ENCODE peak calls at places on chromosomes 2 and 18, in eight cellular contexts. A is IMR-90, F is breast epithelium, C is fibroblast of the aortic adventitia, L is CD14-positive monocyte, E is OCI-LY7, P is PC-3, S is bronchial epithelial cell. B is an unnamed sample.

GRCh38 chr2:224257176-224257575 is 144.7 kb downstream of the FAM124B start:
- DNase-seq in A (peak), F (no peak), C (no peak), L (no peak), E (no peak), P (no peak), S (no peak), B (no peak)

GRCh38 chr2:147331790-147332419 is 512.9 kb upstream of the ACVR2A start:
- DNase-seq in A (no peak), F (no peak), C (peak), L (no peak), E (peak), P (peak), S (peak), B (peak)

GRCh38 chr2:142946941-142947340 is 69.5 kb downstream of the KYNU start:
- DNase-seq in A (peak), F (no peak), C (no peak), L (no peak), E (no peak), P (peak), S (peak), B (no peak)

GRCh38 chr2:56540901-56541300 is 357.1 kb downstream of the CCDC85A start:
- DNase-seq in A (no peak), F (no peak), C (peak), L (no peak), E (no peak), P (no peak), S (no peak), B (no peak)

GRCh38 chr2:80303825-80304521 is 579 bp downstream of the LRRTM1 start:
- DNase-seq in A (no peak), F (no peak), C (no peak), L (no peak), E (no peak), P (no peak), S (no peak), B (peak)

GRCh38 chr18:77905449-77906055 is 655.9 kb downstream of the GALR1 start:
- DNase-seq in A (no peak), F (no peak), C (no peak), L (no peak), E (no peak), P (no peak), S (no peak), B (no peak)

GRCh38 chr18:34866739-34867138 is 156.6 kb downstream of the DTNA start:
- DNase-seq in A (peak), F (no peak), C (peak), L (no peak), E (no peak), P (no peak), S (no peak), B (no peak)

GRCh38 chr18:62976227-62976626 is 260.9 kb downstream of the PHLPP1 start:
- DNase-seq in A (no peak), F (no peak), C (no peak), L (no peak), E (no peak), P (peak), S (peak), B (no peak)

GRCh38 chr2:73985318-73986084 is 791 bp downstream of the TET3 start:
- DNase-seq in A (no peak), F (no peak), C (no peak), L (peak), E (peak), P (peak), S (no peak), B (peak)

GRCh38 chr2:98383166-98383565 is 36.9 kb downstream of the CNGA3 start:
- DNase-seq in A (no peak), F (no peak), C (no peak), L (no peak), E (no peak), P (no peak), S (no peak), B (no peak)

GRCh38 chr18:37422116-37422515 is 143.5 kb downstream of the CELF4 start:
- DNase-seq in A (no peak), F (no peak), C (no peak), L (no peak), E (no peak), P (no peak), S (no peak), B (no peak)

GRCh38 chr2:117815946-117816345 is 1.5 kb downstream of the DDX18 start:
- DNase-seq in A (peak), F (no peak), C (peak), L (no peak), E (no peak), P (no peak), S (no peak), B (no peak)

GRCh38 chr2:7357993-7358392 is 440.8 kb downstream of the RNF144A start:
- DNase-seq in A (no peak), F (no peak), C (no peak), L (no peak), E (no peak), P (no peak), S (no peak), B (no peak)

GRCh38 chr2:173986805-173987204 is 21.6 kb upstream of the SP3 start:
- DNase-seq in A (peak), F (no peak), C (no peak), L (no peak), E (no peak), P (no peak), S (no peak), B (no peak)

GRCh38 chr2:104923665-104924064 is 69.8 kb downstream of the POU3F3 start:
- DNase-seq in A (no peak), F (no peak), C (no peak), L (no peak), E (peak), P (peak), S (no peak), B (no peak)

GRCh38 chr18:50401888-50402287 is 27.0 kb downstream of the SKA1 start:
- DNase-seq in A (peak), F (peak), C (peak), L (no peak), E (no peak), P (peak), S (peak), B (peak)

GRCh38 chr2:218995972-218996644 is 2.9 kb upstream of the CRYBA2 start:
- DNase-seq in A (peak), F (peak), C (peak), L (peak), E (peak), P (peak), S (peak), B (peak)

GRCh38 chr2:216576611-216577010 is 56.6 kb upstream of the IGFBP2 start:
- DNase-seq in A (no peak), F (no peak), C (no peak), L (no peak), E (no peak), P (no peak), S (no peak), B (no peak)

GRCh38 chr18:73514449-73514848 is 633.2 kb downstream of the FBXO15 start:
- DNase-seq in A (no peak), F (no peak), C (no peak), L (no peak), E (no peak), P (no peak), S (no peak), B (no peak)

GRCh38 chr2:69149631-69150215 is 136.7 kb downstream of the ANTXR1 start:
- DNase-seq in A (peak), F (no peak), C (peak), L (no peak), E (no peak), P (no peak), S (no peak), B (no peak)

GRCh38 chr2:136134126-136134525 is 16.2 kb upstream of the CXCR4 start:
- DNase-seq in A (no peak), F (no peak), C (no peak), L (no peak), E (peak), P (no peak), S (no peak), B (peak)

GRCh38 chr2:36753706-36754221 is 57.3 kb downstream of the VIT start:
- DNase-seq in A (no peak), F (no peak), C (no peak), L (no peak), E (no peak), P (no peak), S (peak), B (no peak)

GRCh38 chr2:72325592-72326422 is 178.1 kb upstream of the CYP26B1 start:
- DNase-seq in A (peak), F (no peak), C (no peak), L (no peak), E (peak), P (peak), S (peak), B (peak)

GRCh38 chr2:196105956-196106355 is 37.3 kb upstream of the DNAH7 start:
- DNase-seq in A (no peak), F (no peak), C (no peak), L (no peak), E (no peak), P (no peak), S (no peak), B (no peak)

GRCh38 chr2:120914839-120915521 is 179.3 kb downstream of the GLI2 start:
- DNase-seq in A (peak), F (no peak), C (peak), L (no peak), E (no peak), P (peak), S (peak), B (no peak)

GRCh38 chr2:74502720-74503505 is 3.5 kb upstream of the LBX2 start:
- DNase-seq in A (peak), F (no peak), C (peak), L (peak), E (no peak), P (no peak), S (peak), B (peak)

GRCh38 chr2:200171761-200172482 is 134.6 kb upstream of the SPATS2L start:
- DNase-seq in A (peak), F (no peak), C (no peak), L (no peak), E (no peak), P (peak), S (peak), B (no peak)

GRCh38 chr2:25068193-25068592 is 26.3 kb downstream of the EFR3B start:
- DNase-seq in A (no peak), F (no peak), C (no peak), L (no peak), E (no peak), P (no peak), S (no peak), B (no peak)

GRCh38 chr2:236828820-236829219 is 256.9 kb upstream of the COPS8 start:
- DNase-seq in A (no peak), F (no peak), C (no peak), L (no peak), E (no peak), P (no peak), S (no peak), B (no peak)

GRCh38 chr2:27799646-27800010 is 28.1 kb downstream of the MRPL33 start:
- DNase-seq in A (no peak), F (no peak), C (no peak), L (no peak), E (no peak), P (peak), S (peak), B (no peak)

GRCh38 chr2:48482313-48482712 is 47.6 kb upstream of the STON1 start:
- DNase-seq in A (peak), F (no peak), C (peak), L (no peak), E (no peak), P (no peak), S (no peak), B (no peak)

GRCh38 chr18:2547477-2548087 is 23.7 kb downstream of the METTL4 start:
- DNase-seq in A (peak), F (no peak), C (peak), L (no peak), E (peak), P (peak), S (peak), B (peak)

DNA sequence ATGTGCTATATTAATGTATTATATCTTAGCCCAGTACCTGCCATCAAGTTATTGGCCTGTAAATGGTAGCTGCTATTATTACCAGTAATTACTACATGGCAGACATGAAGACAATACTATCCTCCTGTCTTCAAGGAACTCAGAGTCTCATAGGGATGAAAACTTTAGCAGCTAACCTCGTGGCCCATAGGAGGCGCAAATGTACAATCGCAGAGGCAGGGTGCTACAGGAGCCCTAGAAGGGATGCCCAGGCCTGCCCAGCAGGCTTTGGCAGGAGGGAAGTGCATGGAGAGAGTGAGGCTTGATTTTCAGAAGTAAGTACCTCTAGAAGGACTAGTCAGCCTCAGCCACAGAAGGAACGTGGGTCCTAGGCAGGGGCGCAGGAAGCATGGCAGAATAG is 44.7 kb upstream of the KIDINS220 start:
- DNase-seq in A (peak), F (no peak), C (peak), L (no peak), E (no peak), P (peak), S (peak), B (no peak)
- TF ChIP-seq CTCF in A (peak), F (no peak), C (peak), L (no peak), E (peak), P (peak), S (peak), B (no peak)

DNA sequence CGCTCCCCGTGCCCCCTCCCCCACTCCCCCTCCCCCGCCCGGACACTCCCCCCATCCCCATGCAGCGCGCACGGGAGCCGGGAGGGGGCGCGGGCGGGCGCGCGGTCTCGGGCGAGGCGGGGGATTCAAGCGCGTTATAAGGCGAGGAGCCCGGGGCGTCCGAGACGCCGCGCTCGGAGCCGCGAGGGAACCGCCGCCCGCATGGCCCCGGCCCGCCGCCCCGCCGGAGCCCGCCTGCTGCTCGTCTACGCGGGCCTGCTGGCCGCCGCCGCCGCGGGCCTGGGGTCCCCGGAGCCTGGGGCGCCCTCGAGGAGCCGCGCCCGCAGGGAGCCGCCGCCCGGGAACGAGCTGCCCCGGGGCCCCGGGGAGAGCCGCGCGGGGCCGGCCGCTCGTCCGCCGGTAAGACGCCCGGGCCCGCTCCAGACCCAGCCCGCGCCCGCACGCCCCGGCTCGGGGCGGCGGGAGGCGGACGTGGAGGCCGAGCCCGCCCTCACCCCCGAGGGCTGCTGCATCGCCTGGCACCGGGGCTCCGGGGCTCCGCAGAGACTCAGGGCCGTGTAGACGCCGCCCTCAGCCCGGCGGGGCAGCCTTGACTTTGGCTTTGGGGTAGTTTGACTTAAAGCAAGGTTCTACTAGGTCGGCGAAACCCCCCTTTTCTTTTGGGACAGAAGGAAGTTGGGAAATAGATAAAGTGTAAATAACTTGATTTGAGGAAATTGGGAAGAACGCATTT is at the start of gene ERFE:
- DNase-seq in A (peak), F (no peak), C (no peak), L (no peak), E (peak), P (peak), S (no peak), B (peak)
- TF ChIP-seq CTCF in A (peak), F (no peak), C (peak), L (peak), E (no peak), P (no peak), S (peak), B (peak)

DNA sequence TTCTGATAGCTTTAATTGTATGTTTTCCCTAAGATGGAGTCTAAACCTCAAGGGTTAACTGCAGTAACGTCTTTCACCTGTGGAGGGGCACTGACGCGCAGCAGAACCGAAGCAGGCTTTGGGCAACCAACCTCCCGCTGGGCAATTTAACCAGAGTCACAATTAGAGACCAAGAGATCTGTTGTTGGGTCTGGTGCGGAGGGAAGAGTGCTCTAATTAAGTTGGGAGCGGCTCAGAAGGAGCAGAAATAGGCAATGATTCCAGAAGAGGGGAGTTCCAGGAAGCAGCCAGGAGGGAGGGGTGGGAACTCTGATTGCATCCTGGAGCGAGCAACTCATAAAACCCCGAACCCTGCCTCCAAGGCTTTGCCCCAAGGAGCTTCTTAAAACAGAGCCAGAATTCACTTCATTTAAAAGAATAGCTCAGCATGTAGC is 245.8 kb downstream of the PAX3 start:
- DNase-seq in A (no peak), F (no peak), C (no peak), L (no peak), E (no peak), P (peak), S (no peak), B (no peak)
- TF ChIP-seq CTCF in A (no peak), F (no peak), C (no peak), L (no peak), E (peak), P (peak), S (peak), B (no peak)

GRCh38 chr18:48419268-48420022 is 10.3 kb upstream of the ZBTB7C start:
- DNase-seq in A (no peak), F (no peak), C (no peak), L (no peak), E (peak), P (no peak), S (peak), B (no peak)

GRCh38 chr18:48418000-48418399 is 8.8 kb upstream of the ZBTB7C start:
- DNase-seq in A (no peak), F (no peak), C (no peak), L (no peak), E (no peak), P (no peak), S (no peak), B (no peak)

GRCh38 chr18:48422947-48423378 is 13.8 kb upstream of the ZBTB7C start:
- DNase-seq in A (no peak), F (no peak), C (no peak), L (no peak), E (no peak), P (no peak), S (no peak), B (no peak)

GRCh38 chr18:48418409-48419267 is 9.5 kb upstream of the ZBTB7C start:
- DNase-seq in A (no peak), F (no peak), C (no peak), L (no peak), E (no peak), P (no peak), S (no peak), B (no peak)
- TF ChIP-seq CTCF in A (no peak), F (no peak), C (no peak), L (no peak), E (no peak), P (no peak), S (no peak), B (no peak)

GRCh38 chr2:201275991-201276390 is 15.7 kb downstream of the CASP8 start:
- DNase-seq in A (no peak), F (no peak), C (no peak), L (no peak), E (no peak), P (no peak), S (no peak), B (no peak)
- TF ChIP-seq CTCF in A (no peak), F (no peak), C (no peak), L (peak), E (peak), P (peak), S (no peak), B (no peak)

DNA sequence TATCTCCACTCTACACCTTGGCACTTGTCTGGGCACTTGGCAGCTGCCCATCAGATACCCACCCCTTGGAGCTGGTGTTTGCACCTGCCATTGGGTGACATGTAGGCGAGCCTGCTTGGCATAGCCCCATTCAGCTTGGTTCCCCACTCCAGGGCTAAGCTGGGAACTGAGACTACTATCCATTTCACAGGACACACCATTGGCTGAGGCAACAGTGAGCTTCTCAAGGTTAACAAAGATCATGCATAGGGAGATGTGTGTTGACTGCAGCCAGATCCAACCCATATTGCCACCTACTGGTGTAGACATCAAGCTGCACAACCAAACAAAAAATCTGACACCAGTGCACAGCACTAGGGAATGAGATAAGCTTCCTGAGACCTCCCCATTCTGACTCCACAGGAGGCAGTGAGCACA is 1389.8 kb upstream of the TMEFF2 start:
- DNase-seq in A (peak), F (no peak), C (peak), L (no peak), E (peak), P (peak), S (peak), B (peak)
- TF ChIP-seq CTCF in A (no peak), F (no peak), C (peak), L (peak), E (peak), P (peak), S (peak), B (peak)